ENCODE peak calls at places on chromosomes 3 and 15, in seven cellular contexts. N, J, G, K, A, V and E are unnamed samples.

GRCh38 chr15:32688151-32688639 is 29.6 kb upstream of the GREM1 start:
- DNase-seq in N (no peak), J (no peak), G (no peak), K (no peak), A (no peak), V (no peak), E (no peak)

GRCh38 chr3:908839-909238 is 184.0 kb upstream of the CNTN6 start:
- DNase-seq in N (peak; percentile 4), J (no peak), G (no peak), K (no peak), A (no peak), V (peak; percentile 2), E (no peak)

GRCh38 chr3:141074529-141074928 is 23.4 kb downstream of the SPSB4 start:
- DNase-seq in N (no peak), J (no peak), G (no peak), K (no peak), A (no peak), V (no peak), E (no peak)

GRCh38 chr3:124607163-124607562 is 123.1 kb upstream of the UMPS start:
- DNase-seq in N (peak; percentile 72), J (no peak), G (no peak), K (no peak), A (no peak), V (no peak), E (no peak)

GRCh38 chr3:158489181-158489580 is 81.8 kb upstream of the MLF1 start:
- DNase-seq in N (no peak), J (no peak), G (no peak), K (no peak), A (no peak), V (no peak), E (no peak)

GRCh38 chr15:69754313-69754712 is 301.7 kb downstream of the RPLP1 start:
- DNase-seq in N (no peak), J (no peak), G (no peak), K (no peak), A (no peak), V (no peak), E (no peak)

GRCh38 chr3:147497301-147497700 is 88.1 kb downstream of the ZIC1 start:
- DNase-seq in N (no peak), J (no peak), G (no peak), K (no peak), A (no peak), V (no peak), E (no peak)

GRCh38 chr3:143835312-143835711 is 13.0 kb downstream of the SLC9A9 start:
- DNase-seq in N (no peak), J (no peak), G (no peak), K (no peak), A (no peak), V (no peak), E (no peak)

GRCh38 chr15:31782016-31782783 is 248.1 kb upstream of the CHRNA7 start:
- DNase-seq in N (no peak), J (no peak), G (no peak), K (no peak), A (no peak), V (no peak), E (no peak)

GRCh38 chr3:104101736-104102135 is 1265.0 kb upstream of the ALCAM start:
- DNase-seq in N (no peak), J (no peak), G (no peak), K (no peak), A (no peak), V (no peak), E (no peak)

DNA sequence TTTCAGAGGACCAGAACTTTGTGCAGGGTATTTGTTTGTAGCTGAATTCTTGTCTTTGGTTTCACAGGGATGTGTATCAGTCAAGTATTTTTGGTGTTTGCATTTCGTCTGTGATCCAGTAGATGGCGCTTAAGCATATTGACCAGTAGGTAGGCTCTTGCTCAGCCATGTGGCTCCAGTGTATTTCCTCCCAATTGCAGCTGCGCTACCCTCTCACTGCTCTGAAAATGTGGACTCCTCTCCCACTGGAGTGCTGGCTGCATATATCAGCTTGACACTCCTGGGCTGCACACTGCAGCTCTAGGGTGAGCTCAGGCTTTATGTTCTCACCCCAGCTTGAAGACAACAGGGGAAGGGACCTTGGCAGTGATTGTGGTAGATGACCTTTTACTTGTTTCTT is 1264.3 kb upstream of the ALCAM start:
- DNase-seq in N (peak; percentile 73), J (peak; percentile 78), G (peak; percentile 22), K (peak; percentile 4), A (peak; percentile 48), V (peak; percentile 58), E (peak; percentile 46)
- TF ChIP-seq CTCF in N (peak; percentile 83), J (peak; percentile 83), G (peak; percentile 49), K (peak; percentile 42), A (peak; percentile 67), V (peak; percentile 57), E (peak; percentile 71)

GRCh38 chr3:148889828-148890227 is 24.7 kb downstream of the CPA3 start:
- DNase-seq in N (no peak), J (no peak), G (no peak), K (no peak), A (no peak), V (no peak), E (no peak)
- TF ChIP-seq CTCF in N (no peak), J (no peak), G (no peak), K (no peak), A (no peak), V (no peak), E (no peak)

DNA sequence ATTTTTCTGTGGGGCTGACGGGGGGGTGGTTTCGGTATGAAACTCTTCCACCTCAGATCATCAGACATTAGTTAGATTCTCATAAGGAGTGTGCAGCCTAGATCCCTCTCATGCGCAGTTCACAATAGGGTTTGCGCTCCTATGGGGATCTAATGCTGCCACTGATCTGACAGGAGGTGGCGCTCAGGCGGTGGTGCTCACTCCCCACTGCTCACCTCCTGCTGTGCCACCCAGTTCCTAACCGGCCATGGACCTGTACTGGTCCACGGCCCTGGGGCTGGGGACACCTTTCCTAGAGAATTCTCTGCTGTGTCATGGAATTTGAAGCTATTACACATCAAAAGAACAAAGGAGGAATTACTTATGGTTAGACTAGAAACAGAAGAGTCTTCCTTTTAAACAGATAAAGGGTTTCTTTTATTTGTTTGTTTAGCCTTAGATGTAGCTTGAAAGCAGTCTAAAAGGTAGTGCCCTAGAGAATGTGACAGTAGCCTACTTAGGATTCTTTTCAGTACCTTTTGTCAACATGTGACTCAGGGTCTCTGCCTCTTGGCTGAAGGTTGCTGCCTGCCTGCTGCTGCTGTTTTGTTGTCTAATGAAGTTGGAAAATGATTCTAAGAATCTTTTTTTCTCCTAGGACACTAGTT is 50.2 kb downstream of the PAK2 start:
- DNase-seq in N (no peak), J (no peak), G (no peak), K (no peak), A (no peak), V (no peak), E (no peak)
- TF ChIP-seq CTCF in N (no peak), J (no peak), G (no peak), K (no peak), A (no peak), V (no peak), E (no peak)

DNA sequence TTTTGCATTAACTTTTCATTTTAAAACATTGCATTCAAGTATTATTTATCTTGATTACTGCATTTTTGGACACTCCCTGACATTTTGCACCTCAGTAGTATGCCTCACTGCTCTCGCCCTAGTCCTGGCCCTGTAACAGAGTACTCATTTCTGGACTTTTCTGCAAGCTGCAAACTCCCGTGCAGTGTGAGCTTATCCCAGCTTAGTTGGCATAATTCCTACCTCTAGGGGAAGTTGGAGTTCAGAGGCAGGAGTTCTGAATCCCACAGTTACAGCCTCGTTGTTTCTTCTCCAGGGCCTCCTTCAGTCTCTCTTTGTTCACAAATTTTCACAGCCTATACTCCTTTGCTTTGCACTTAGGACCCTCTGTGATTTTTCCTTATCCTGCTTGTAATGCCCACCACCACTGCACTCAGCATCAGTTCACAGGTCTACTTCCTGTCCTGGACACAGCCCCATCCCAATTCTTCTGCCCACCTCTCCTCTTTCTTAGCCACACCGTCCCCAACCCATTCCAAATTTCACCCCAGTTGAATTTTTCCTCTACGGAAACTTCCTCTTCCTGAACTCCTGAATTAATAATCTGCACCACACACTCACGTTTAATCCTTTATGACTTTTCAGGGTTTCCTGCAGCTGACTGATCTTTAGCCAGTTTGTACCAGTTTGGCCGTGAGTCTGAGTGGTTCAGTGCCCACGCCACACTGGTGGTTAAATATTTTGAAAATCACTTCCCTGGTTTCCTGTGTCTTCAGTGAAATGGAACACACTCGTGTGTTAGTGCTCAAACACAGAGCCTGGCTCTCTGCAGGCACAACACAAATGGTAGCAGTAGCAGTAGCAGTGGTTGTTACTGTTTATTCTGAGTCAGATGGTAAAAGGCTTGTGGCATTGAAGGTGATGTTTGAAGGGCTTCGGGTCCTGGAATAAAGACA is 6.3 kb upstream of the CTSH start:
- DNase-seq in N (peak; percentile 51), J (peak; percentile 42), G (no peak), K (no peak), A (no peak), V (no peak), E (no peak)
- TF ChIP-seq CTCF in N (peak; percentile 47), J (no peak), G (no peak), K (peak; percentile 53), A (no peak), V (no peak), E (no peak)

GRCh38 chr3:96331341-96331740 is 483.1 kb upstream of the EPHA6 start:
- DNase-seq in N (no peak), J (peak; percentile 20), G (no peak), K (no peak), A (no peak), V (peak; percentile 10), E (no peak)
- TF ChIP-seq CTCF in N (no peak), J (no peak), G (no peak), K (no peak), A (no peak), V (no peak), E (no peak)

GRCh38 chr3:167350245-167350862 is 29.7 kb downstream of the ZBBX start:
- DNase-seq in N (peak; percentile 32), J (peak; percentile 26), G (peak; percentile 3), K (no peak), A (peak; percentile 9), V (peak; percentile 54), E (no peak)
- TF ChIP-seq CTCF in N (peak; percentile 40), J (peak; percentile 30), G (peak; percentile 28), K (no peak), A (peak; percentile 76), V (peak; percentile 51), E (peak; percentile 38)

GRCh38 chr15:85542895-85543331 is 162.5 kb downstream of the AKAP13 start:
- DNase-seq in N (no peak), J (peak; percentile 23), G (peak; percentile 18), K (no peak), A (no peak), V (peak; percentile 25), E (no peak)

GRCh38 chr15:85541744-85542143 is 161.3 kb downstream of the AKAP13 start:
- DNase-seq in N (no peak), J (peak; percentile 57), G (peak; percentile 22), K (no peak), A (no peak), V (no peak), E (peak; percentile 45)

GRCh38 chr15:85542488-85542887 is 162.1 kb downstream of the AKAP13 start:
- DNase-seq in N (no peak), J (no peak), G (no peak), K (no peak), A (no peak), V (no peak), E (no peak)

GRCh38 chr15:85545185-85545584 is 164.8 kb downstream of the AKAP13 start:
- DNase-seq in N (peak; percentile 88), J (no peak), G (no peak), K (no peak), A (no peak), V (peak; percentile 79), E (no peak)

GRCh38 chr15:85543741-85544155 is 163.3 kb downstream of the AKAP13 start:
- DNase-seq in N (no peak), J (no peak), G (no peak), K (no peak), A (no peak), V (peak; percentile 14), E (no peak)
- TF ChIP-seq CTCF in N (no peak), J (no peak), G (no peak), K (no peak), A (no peak), V (no peak), E (no peak)